ENCODE peak calls at places on chromosomes 7 and 10, in five cellular contexts. One of them, this sample, is unnamed.

GRCh38 chr10:18554479-18554878 is 96.9 kb downstream of the NSUN6 start:
- DNase-seq in effector CD8-positive, alpha-beta T cell: no peak
- DNase-seq in fibroblast of pulmonary artery: peak; percentile 17
- DNase-seq in stimulated activated CD4-positive, alpha-beta T cell treated with anti-CD3 and anti-CD28 coated beads, TNF-alpha, amount 100 ng/mL, for 4 hours: no peak
- DNase-seq in putamen: no peak
- DNase-seq in this sample: no peak

GRCh38 chr7:44637788-44638594 is 31.6 kb downstream of the OGDH start:
- DNase-seq in stimulated activated CD4-positive, alpha-beta T cell treated with anti-CD3 and anti-CD28 coated beads, TNF-alpha, amount 100 ng/mL, for 4 hours: peak; percentile 58
- DNase-seq in fibroblast of pulmonary artery: peak; percentile 86
- DNase-seq in putamen: peak; percentile 45
- DNase-seq in effector CD8-positive, alpha-beta T cell: peak; percentile 8
- DNase-seq in this sample: peak; percentile 41

GRCh38 chr7:13457790-13458189 is 531.7 kb downstream of the ETV1 start:
- DNase-seq in fibroblast of pulmonary artery: no peak
- DNase-seq in putamen: no peak
- DNase-seq in stimulated activated CD4-positive, alpha-beta T cell treated with anti-CD3 and anti-CD28 coated beads, TNF-alpha, amount 100 ng/mL, for 4 hours: no peak
- DNase-seq in effector CD8-positive, alpha-beta T cell: no peak
- DNase-seq in this sample: no peak

GRCh38 chr10:62112325-62112724 is 156.3 kb downstream of the RTKN2 start:
- DNase-seq in fibroblast of pulmonary artery: no peak
- DNase-seq in putamen: no peak
- DNase-seq in effector CD8-positive, alpha-beta T cell: no peak
- DNase-seq in stimulated activated CD4-positive, alpha-beta T cell treated with anti-CD3 and anti-CD28 coated beads, TNF-alpha, amount 100 ng/mL, for 4 hours: no peak
- DNase-seq in this sample: no peak

GRCh38 chr7:158238616-158239289 is 348.9 kb downstream of the PTPRN2 start:
- DNase-seq in stimulated activated CD4-positive, alpha-beta T cell treated with anti-CD3 and anti-CD28 coated beads, TNF-alpha, amount 100 ng/mL, for 4 hours: no peak
- DNase-seq in putamen: no peak
- DNase-seq in effector CD8-positive, alpha-beta T cell: no peak
- DNase-seq in fibroblast of pulmonary artery: no peak
- DNase-seq in this sample: peak; percentile 7

GRCh38 chr10:4170633-4171314 is 385.8 kb upstream of the KLF6 start:
- DNase-seq in effector CD8-positive, alpha-beta T cell: no peak
- DNase-seq in stimulated activated CD4-positive, alpha-beta T cell treated with anti-CD3 and anti-CD28 coated beads, TNF-alpha, amount 100 ng/mL, for 4 hours: no peak
- DNase-seq in fibroblast of pulmonary artery: no peak
- DNase-seq in putamen: no peak
- DNase-seq in this sample: no peak

GRCh38 chr10:113920819-113921345 is 66.4 kb downstream of the NHLRC2 start:
- DNase-seq in stimulated activated CD4-positive, alpha-beta T cell treated with anti-CD3 and anti-CD28 coated beads, TNF-alpha, amount 100 ng/mL, for 4 hours: no peak
- DNase-seq in fibroblast of pulmonary artery: no peak
- DNase-seq in effector CD8-positive, alpha-beta T cell: no peak
- DNase-seq in putamen: no peak
- DNase-seq in this sample: no peak

GRCh38 chr10:4174197-4174596 is 389.2 kb upstream of the KLF6 start:
- DNase-seq in effector CD8-positive, alpha-beta T cell: no peak
- DNase-seq in putamen: no peak
- DNase-seq in fibroblast of pulmonary artery: no peak
- DNase-seq in stimulated activated CD4-positive, alpha-beta T cell treated with anti-CD3 and anti-CD28 coated beads, TNF-alpha, amount 100 ng/mL, for 4 hours: no peak
- DNase-seq in this sample: no peak

GRCh38 chr10:12409171-12409570 is 59.8 kb downstream of the CAMK1D start:
- DNase-seq in effector CD8-positive, alpha-beta T cell: no peak
- DNase-seq in stimulated activated CD4-positive, alpha-beta T cell treated with anti-CD3 and anti-CD28 coated beads, TNF-alpha, amount 100 ng/mL, for 4 hours: no peak
- DNase-seq in fibroblast of pulmonary artery: no peak
- DNase-seq in putamen: no peak
- DNase-seq in this sample: no peak

GRCh38 chr7:130491841-130492518 is at the start of gene MEST:
- DNase-seq in effector CD8-positive, alpha-beta T cell: peak; percentile 12
- DNase-seq in putamen: peak; percentile 18
- DNase-seq in fibroblast of pulmonary artery: peak; percentile 39
- DNase-seq in stimulated activated CD4-positive, alpha-beta T cell treated with anti-CD3 and anti-CD28 coated beads, TNF-alpha, amount 100 ng/mL, for 4 hours: no peak
- DNase-seq in this sample: no peak

GRCh38 chr7:28298870-28299484 is 113.3 kb upstream of the CREB5 start:
- DNase-seq in putamen: peak; percentile 51
- DNase-seq in fibroblast of pulmonary artery: peak; percentile 72
- DNase-seq in effector CD8-positive, alpha-beta T cell: no peak
- DNase-seq in stimulated activated CD4-positive, alpha-beta T cell treated with anti-CD3 and anti-CD28 coated beads, TNF-alpha, amount 100 ng/mL, for 4 hours: no peak
- DNase-seq in this sample: peak; percentile 15

GRCh38 chr10:48501226-48501625 is 103.6 kb downstream of the ARHGAP22 start:
- DNase-seq in putamen: no peak
- DNase-seq in effector CD8-positive, alpha-beta T cell: no peak
- DNase-seq in stimulated activated CD4-positive, alpha-beta T cell treated with anti-CD3 and anti-CD28 coated beads, TNF-alpha, amount 100 ng/mL, for 4 hours: no peak
- DNase-seq in fibroblast of pulmonary artery: no peak
- DNase-seq in this sample: no peak

GRCh38 chr7:81715984-81716588 is 53.8 kb downstream of the HGF start:
- DNase-seq in stimulated activated CD4-positive, alpha-beta T cell treated with anti-CD3 and anti-CD28 coated beads, TNF-alpha, amount 100 ng/mL, for 4 hours: no peak
- DNase-seq in fibroblast of pulmonary artery: peak; percentile 72
- DNase-seq in putamen: no peak
- DNase-seq in effector CD8-positive, alpha-beta T cell: no peak
- DNase-seq in this sample: no peak

GRCh38 chr10:126516515-126516914 is 128.2 kb upstream of the ADAM12 start:
- DNase-seq in stimulated activated CD4-positive, alpha-beta T cell treated with anti-CD3 and anti-CD28 coated beads, TNF-alpha, amount 100 ng/mL, for 4 hours: no peak
- DNase-seq in putamen: no peak
- DNase-seq in effector CD8-positive, alpha-beta T cell: no peak
- DNase-seq in fibroblast of pulmonary artery: no peak
- DNase-seq in this sample: no peak

GRCh38 chr7:98241674-98242241 is 10.3 kb downstream of the TECPR1 start:
- DNase-seq in stimulated activated CD4-positive, alpha-beta T cell treated with anti-CD3 and anti-CD28 coated beads, TNF-alpha, amount 100 ng/mL, for 4 hours: no peak
- DNase-seq in effector CD8-positive, alpha-beta T cell: no peak
- DNase-seq in putamen: no peak
- DNase-seq in fibroblast of pulmonary artery: no peak
- DNase-seq in this sample: no peak

GRCh38 chr7:24881622-24882021 is 98.4 kb downstream of the OSBPL3 start:
- DNase-seq in fibroblast of pulmonary artery: no peak
- DNase-seq in effector CD8-positive, alpha-beta T cell: no peak
- DNase-seq in stimulated activated CD4-positive, alpha-beta T cell treated with anti-CD3 and anti-CD28 coated beads, TNF-alpha, amount 100 ng/mL, for 4 hours: no peak
- DNase-seq in putamen: no peak
- DNase-seq in this sample: no peak

GRCh38 chr7:2964208-2964607 is 79.5 kb downstream of the CARD11 start:
- DNase-seq in putamen: no peak
- DNase-seq in stimulated activated CD4-positive, alpha-beta T cell treated with anti-CD3 and anti-CD28 coated beads, TNF-alpha, amount 100 ng/mL, for 4 hours: no peak
- DNase-seq in effector CD8-positive, alpha-beta T cell: no peak
- DNase-seq in fibroblast of pulmonary artery: no peak
- DNase-seq in this sample: no peak

GRCh38 chr7:94439893-94440381 is 45.2 kb downstream of the COL1A2 start:
- DNase-seq in stimulated activated CD4-positive, alpha-beta T cell treated with anti-CD3 and anti-CD28 coated beads, TNF-alpha, amount 100 ng/mL, for 4 hours: no peak
- DNase-seq in putamen: no peak
- DNase-seq in fibroblast of pulmonary artery: peak; percentile 31
- DNase-seq in effector CD8-positive, alpha-beta T cell: no peak
- DNase-seq in this sample: no peak

GRCh38 chr10:52801951-52802350 is 29.4 kb upstream of the MBL2 start:
- DNase-seq in effector CD8-positive, alpha-beta T cell: no peak
- DNase-seq in fibroblast of pulmonary artery: peak; percentile 39
- DNase-seq in stimulated activated CD4-positive, alpha-beta T cell treated with anti-CD3 and anti-CD28 coated beads, TNF-alpha, amount 100 ng/mL, for 4 hours: no peak
- DNase-seq in putamen: no peak
- DNase-seq in this sample: no peak

GRCh38 chr10:14554091-14554842 is 220.4 kb downstream of the FAM107B start:
- DNase-seq in stimulated activated CD4-positive, alpha-beta T cell treated with anti-CD3 and anti-CD28 coated beads, TNF-alpha, amount 100 ng/mL, for 4 hours: no peak
- DNase-seq in putamen: no peak
- DNase-seq in effector CD8-positive, alpha-beta T cell: no peak
- DNase-seq in fibroblast of pulmonary artery: no peak
- DNase-seq in this sample: no peak

GRCh38 chr10:122128357-122128756 is 139.4 kb downstream of the TACC2 start:
- DNase-seq in putamen: no peak
- DNase-seq in fibroblast of pulmonary artery: peak; percentile 57
- DNase-seq in effector CD8-positive, alpha-beta T cell: no peak
- DNase-seq in stimulated activated CD4-positive, alpha-beta T cell treated with anti-CD3 and anti-CD28 coated beads, TNF-alpha, amount 100 ng/mL, for 4 hours: no peak
- DNase-seq in this sample: no peak

GRCh38 chr7:100886142-100886935 is 3.2 kb downstream of the UFSP1 start:
- DNase-seq in putamen: peak; percentile 69
- DNase-seq in stimulated activated CD4-positive, alpha-beta T cell treated with anti-CD3 and anti-CD28 coated beads, TNF-alpha, amount 100 ng/mL, for 4 hours: no peak
- DNase-seq in fibroblast of pulmonary artery: no peak
- DNase-seq in effector CD8-positive, alpha-beta T cell: no peak
- DNase-seq in this sample: no peak

GRCh38 chr10:46536781-46537180 is 19.7 kb downstream of the GPRIN2 start:
- DNase-seq in fibroblast of pulmonary artery: no peak
- DNase-seq in stimulated activated CD4-positive, alpha-beta T cell treated with anti-CD3 and anti-CD28 coated beads, TNF-alpha, amount 100 ng/mL, for 4 hours: no peak
- DNase-seq in effector CD8-positive, alpha-beta T cell: no peak
- DNase-seq in putamen: no peak
- DNase-seq in this sample: no peak

GRCh38 chr7:82443801-82444219 is 233 bp upstream of the CACNA2D1 start:
- DNase-seq in fibroblast of pulmonary artery: peak; percentile 94
- DNase-seq in putamen: peak; percentile 89
- DNase-seq in effector CD8-positive, alpha-beta T cell: no peak
- DNase-seq in stimulated activated CD4-positive, alpha-beta T cell treated with anti-CD3 and anti-CD28 coated beads, TNF-alpha, amount 100 ng/mL, for 4 hours: no peak
- DNase-seq in this sample: no peak

GRCh38 chr7:64959072-64959747 is 31.6 kb downstream of the ZNF117 start:
- DNase-seq in stimulated activated CD4-positive, alpha-beta T cell treated with anti-CD3 and anti-CD28 coated beads, TNF-alpha, amount 100 ng/mL, for 4 hours: no peak
- DNase-seq in putamen: no peak
- DNase-seq in fibroblast of pulmonary artery: no peak
- DNase-seq in effector CD8-positive, alpha-beta T cell: no peak
- DNase-seq in this sample: no peak

GRCh38 chr7:22856437-22856836 is 33.8 kb upstream of the TOMM7 start:
- DNase-seq in effector CD8-positive, alpha-beta T cell: no peak
- DNase-seq in fibroblast of pulmonary artery: no peak
- DNase-seq in stimulated activated CD4-positive, alpha-beta T cell treated with anti-CD3 and anti-CD28 coated beads, TNF-alpha, amount 100 ng/mL, for 4 hours: no peak
- DNase-seq in putamen: no peak
- DNase-seq in this sample: no peak

GRCh38 chr10:100737359-100738054 is 7.9 kb upstream of the PAX2 start:
- DNase-seq in fibroblast of pulmonary artery: no peak
- DNase-seq in putamen: no peak
- DNase-seq in effector CD8-positive, alpha-beta T cell: no peak
- DNase-seq in stimulated activated CD4-positive, alpha-beta T cell treated with anti-CD3 and anti-CD28 coated beads, TNF-alpha, amount 100 ng/mL, for 4 hours: no peak
- DNase-seq in this sample: no peak

GRCh38 chr10:48924988-48925387 is 14.7 kb downstream of the LRRC18 start:
- DNase-seq in putamen: no peak
- DNase-seq in stimulated activated CD4-positive, alpha-beta T cell treated with anti-CD3 and anti-CD28 coated beads, TNF-alpha, amount 100 ng/mL, for 4 hours: no peak
- DNase-seq in fibroblast of pulmonary artery: no peak
- DNase-seq in effector CD8-positive, alpha-beta T cell: no peak
- DNase-seq in this sample: no peak

GRCh38 chr10:23556727-23557440 is 118.0 kb downstream of the OTUD1 start:
- DNase-seq in putamen: no peak
- DNase-seq in effector CD8-positive, alpha-beta T cell: no peak
- DNase-seq in fibroblast of pulmonary artery: peak; percentile 15
- DNase-seq in stimulated activated CD4-positive, alpha-beta T cell treated with anti-CD3 and anti-CD28 coated beads, TNF-alpha, amount 100 ng/mL, for 4 hours: no peak
- DNase-seq in this sample: no peak

GRCh38 chr7:92830532-92831110 is 5.8 kb downstream of the CDK6 start:
- DNase-seq in putamen: no peak
- DNase-seq in effector CD8-positive, alpha-beta T cell: no peak
- DNase-seq in stimulated activated CD4-positive, alpha-beta T cell treated with anti-CD3 and anti-CD28 coated beads, TNF-alpha, amount 100 ng/mL, for 4 hours: no peak
- DNase-seq in fibroblast of pulmonary artery: no peak
- DNase-seq in this sample: no peak

GRCh38 chr10:19713800-19714525 is 102.3 kb upstream of the PLXDC2 start:
- DNase-seq in stimulated activated CD4-positive, alpha-beta T cell treated with anti-CD3 and anti-CD28 coated beads, TNF-alpha, amount 100 ng/mL, for 4 hours: no peak
- DNase-seq in putamen: peak; percentile 27
- DNase-seq in effector CD8-positive, alpha-beta T cell: no peak
- DNase-seq in fibroblast of pulmonary artery: no peak
- DNase-seq in this sample: peak; percentile 36

GRCh38 chr7:139118803-139119485 is 9.4 kb upstream of the ZC3HAV1 start:
- DNase-seq in stimulated activated CD4-positive, alpha-beta T cell treated with anti-CD3 and anti-CD28 coated beads, TNF-alpha, amount 100 ng/mL, for 4 hours: no peak
- DNase-seq in fibroblast of pulmonary artery: peak; percentile 13
- DNase-seq in putamen: no peak
- DNase-seq in effector CD8-positive, alpha-beta T cell: no peak
- DNase-seq in this sample: peak; percentile 82

GRCh38 chr7:157813741-157814661 is 477.2 kb downstream of the DNAJB6 start:
- DNase-seq in putamen: no peak
- DNase-seq in fibroblast of pulmonary artery: no peak
- DNase-seq in stimulated activated CD4-positive, alpha-beta T cell treated with anti-CD3 and anti-CD28 coated beads, TNF-alpha, amount 100 ng/mL, for 4 hours: no peak
- DNase-seq in effector CD8-positive, alpha-beta T cell: no peak
- DNase-seq in this sample: no peak

GRCh38 chr10:97724341-97724941 is 10.9 kb downstream of the MARVELD1 start:
- DNase-seq in stimulated activated CD4-positive, alpha-beta T cell treated with anti-CD3 and anti-CD28 coated beads, TNF-alpha, amount 100 ng/mL, for 4 hours: no peak
- DNase-seq in putamen: no peak
- DNase-seq in fibroblast of pulmonary artery: peak; percentile 64
- DNase-seq in effector CD8-positive, alpha-beta T cell: no peak
- DNase-seq in this sample: no peak

GRCh38 chr7:79332091-79332490 is 121.4 kb downstream of the MAGI2 start:
- DNase-seq in putamen: no peak
- DNase-seq in effector CD8-positive, alpha-beta T cell: no peak
- DNase-seq in stimulated activated CD4-positive, alpha-beta T cell treated with anti-CD3 and anti-CD28 coated beads, TNF-alpha, amount 100 ng/mL, for 4 hours: no peak
- DNase-seq in fibroblast of pulmonary artery: peak; percentile 37
- DNase-seq in this sample: no peak

GRCh38 chr7:132009778-132010177 is 453.4 kb upstream of the PODXL start:
- DNase-seq in putamen: no peak
- DNase-seq in fibroblast of pulmonary artery: peak; percentile 8
- DNase-seq in stimulated activated CD4-positive, alpha-beta T cell treated with anti-CD3 and anti-CD28 coated beads, TNF-alpha, amount 100 ng/mL, for 4 hours: no peak
- DNase-seq in effector CD8-positive, alpha-beta T cell: no peak
- DNase-seq in this sample: no peak

GRCh38 chr10:60290558-60290957 is 99.1 kb downstream of the ANK3 start:
- DNase-seq in putamen: no peak
- DNase-seq in effector CD8-positive, alpha-beta T cell: no peak
- DNase-seq in stimulated activated CD4-positive, alpha-beta T cell treated with anti-CD3 and anti-CD28 coated beads, TNF-alpha, amount 100 ng/mL, for 4 hours: no peak
- DNase-seq in fibroblast of pulmonary artery: no peak
- DNase-seq in this sample: peak; percentile 40

This sample was measured in K562.